ENCODE peak calls at places on chromosome 12, in seven cellular contexts. V, O, N, E, J, R and Q are unnamed samples.

GRCh38 chr12:28631831-28632230 is 441.6 kb downstream of the CCDC91 start:
- DNase-seq in V (no peak), N (no peak), E (no peak), J (no peak), O (no peak), R (no peak), Q (no peak)

GRCh38 chr12:89690925-89691324 is 17.7 kb downstream of the ATP2B1 start:
- DNase-seq in R (no peak), E (no peak), J (no peak), V (no peak), N (no peak), O (no peak), Q (peak)

GRCh38 chr12:121365416-121366062 is 13.3 kb upstream of the ANAPC5 start:
- DNase-seq in J (no peak), O (no peak), N (no peak), E (no peak), V (no peak), R (no peak), Q (no peak)

GRCh38 chr12:63869656-63870055 is 25.2 kb downstream of the SRGAP1 start:
- DNase-seq in N (no peak), R (no peak), O (no peak), V (no peak), J (no peak), E (no peak), Q (no peak)

GRCh38 chr12:72574138-72574537 is 302.0 kb downstream of the TRHDE start:
- DNase-seq in O (no peak), N (no peak), E (no peak), J (no peak), R (no peak), V (no peak), Q (no peak)

GRCh38 chr12:78442454-78442801 is 422.1 kb upstream of the SYT1 start:
- DNase-seq in R (no peak), O (no peak), V (no peak), J (no peak), N (no peak), E (no peak), Q (no peak)

GRCh38 chr12:69935651-69936100 is 110.6 kb downstream of the MYRFL start:
- DNase-seq in N (peak), O (no peak), V (no peak), R (no peak), E (no peak), J (no peak), Q (no peak)

GRCh38 chr12:70417121-70417520 is 51.0 kb downstream of the KCNMB4 start:
- DNase-seq in J (no peak), R (no peak), V (no peak), O (no peak), N (no peak), E (no peak), Q (no peak)

GRCh38 chr12:7075518-7075917 is 15.0 kb downstream of the C1S start:
- DNase-seq in V (no peak), O (no peak), N (no peak), R (no peak), J (no peak), E (no peak), Q (no peak)

GRCh38 chr12:6376079-6376941 is 947 bp upstream of the SCNN1A start:
- DNase-seq in O (peak), E (peak), N (no peak), J (no peak), V (no peak), R (no peak), Q (peak)

GRCh38 chr12:89695100-89695499 is 13.5 kb downstream of the ATP2B1 start:
- DNase-seq in O (no peak), J (no peak), V (no peak), R (no peak), N (no peak), E (no peak), Q (no peak)

GRCh38 chr12:103269962-103270361 is 225.8 kb downstream of the C12orf42 start:
- DNase-seq in V (no peak), O (no peak), J (no peak), R (no peak), N (no peak), E (no peak), Q (no peak)

GRCh38 chr12:13067322-13067721 is 23.1 kb downstream of the FAM234B start:
- DNase-seq in J (no peak), O (no peak), N (no peak), R (no peak), V (no peak), E (no peak), Q (no peak)

GRCh38 chr12:12244341-12244740 is 22.5 kb downstream of the LRP6 start:
- DNase-seq in E (no peak), J (no peak), N (peak), V (no peak), O (no peak), R (no peak), Q (no peak)

GRCh38 chr12:54935235-54935951 is 49.2 kb downstream of the TESPA1 start:
- DNase-seq in R (no peak), J (peak), N (no peak), O (no peak), V (no peak), E (no peak), Q (no peak)

GRCh38 chr12:6295187-6295811 is 15.2 kb upstream of the PLEKHG6 start:
- DNase-seq in V (no peak), E (no peak), R (no peak), J (no peak), N (no peak), O (no peak), Q (no peak)

GRCh38 chr12:124786065-124786964 is 77.3 kb downstream of the SCARB1 start:
- DNase-seq in E (peak), O (peak), R (peak), J (no peak), N (peak), V (no peak), Q (no peak)

GRCh38 chr12:87082756-87083155 is 826.6 kb upstream of the MGAT4C start:
- DNase-seq in O (no peak), E (no peak), R (no peak), J (no peak), V (no peak), N (no peak), Q (no peak)

GRCh38 chr12:68871899-68872298 is 61.1 kb downstream of the CPM start:
- DNase-seq in E (no peak), N (no peak), R (no peak), V (no peak), O (no peak), J (peak), Q (no peak)

GRCh38 chr12:49706351-49707126 is 666 bp downstream of the FMNL3 start:
- DNase-seq in J (peak), N (peak), E (peak), V (peak), O (peak), R (peak), Q (peak)

GRCh38 chr12:40152783-40153383 is 47.0 kb upstream of the SLC2A13 start:
- DNase-seq in V (peak), N (no peak), E (peak), R (peak), O (peak), J (peak), Q (peak)

GRCh38 chr12:104651812-104652211 is 195.1 kb downstream of the CHST11 start:
- DNase-seq in O (no peak), V (no peak), E (no peak), J (no peak), R (no peak), N (no peak), Q (no peak)
- H3K27ac ChIP-seq in O (no peak), V (no peak), E (no peak), J (no peak), R (no peak), N (peak), Q (no peak)

GRCh38 chr12:128098725-128099124 is 168.2 kb upstream of the TMEM132C start:
- DNase-seq in O (no peak), R (no peak), E (no peak), J (no peak), N (no peak), V (no peak), Q (no peak)
- H3K27ac ChIP-seq in O (no peak), R (no peak), E (no peak), J (no peak), N (no peak), V (no peak), Q (no peak)

GRCh38 chr12:113208041-113208934 is 13.0 kb upstream of the TPCN1 start:
- DNase-seq in V (no peak), E (no peak), O (no peak), J (peak), R (peak), N (no peak), Q (peak)
- H3K27ac ChIP-seq in V (peak), E (peak), O (peak), J (peak), R (peak), N (no peak), Q (peak)

GRCh38 chr12:84912191-84913142 is at the start of gene SLC6A15:
- DNase-seq in O (no peak), V (peak), R (no peak), N (peak), J (no peak), E (no peak), Q (peak)

GRCh38 chr12:84911331-84912190 is 1.0 kb downstream of the SLC6A15 start:
- DNase-seq in V (peak), O (no peak), E (no peak), J (no peak), N (peak), R (no peak), Q (peak)

GRCh38 chr12:84910549-84911241 is 1.9 kb downstream of the SLC6A15 start:
- DNase-seq in E (no peak), J (no peak), V (no peak), N (peak), O (no peak), R (no peak), Q (peak)

DNA sequence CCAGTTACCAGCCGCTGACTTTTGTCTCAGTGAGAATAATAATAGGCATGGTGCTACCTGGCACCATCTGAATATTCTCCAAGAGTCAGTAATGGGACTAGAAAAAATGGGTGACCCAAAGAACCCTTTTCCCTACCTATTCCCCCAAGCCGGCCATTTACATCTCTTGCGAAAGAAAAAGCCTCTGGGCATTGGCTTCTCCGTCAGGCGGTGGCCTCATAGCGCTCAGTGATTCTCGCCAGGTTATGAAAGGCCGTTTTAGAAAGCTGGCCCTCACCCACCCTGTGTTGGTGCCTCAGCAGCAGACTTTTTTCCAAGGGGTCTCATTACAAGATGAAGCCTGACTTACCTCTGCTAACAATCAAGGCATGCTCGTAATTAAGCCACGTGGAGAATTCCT is 552 bp upstream of the SLC6A15 start:
- DNase-seq in N (no peak), R (no peak), O (no peak), E (no peak), V (no peak), J (no peak), Q (peak)
- H3K27ac ChIP-seq in N (peak), R (no peak), O (no peak), E (no peak), V (no peak), J (no peak), Q (peak)

GRCh38 chr12:31225656-31226535 is 100.1 kb downstream of the SINHCAF start:
- DNase-seq in N (no peak), V (no peak), R (no peak), O (no peak), E (no peak), J (no peak), Q (no peak)
- H3K27ac ChIP-seq in N (no peak), V (no peak), R (no peak), O (no peak), E (no peak), J (no peak), Q (no peak)